ENCODE peak calls at places on chromosomes 1 and 21, in five cellular contexts. One of them, this sample, is unnamed.

GRCh38 chr1:37691497-37692077 is 729 bp upstream of the CDCA8 start:
- DNase-seq in OCI-LY7: peak
- DNase-seq in A549: peak
- DNase-seq in tibial artery: peak
- DNase-seq in cardiac muscle cell: peak
- DNase-seq in this sample: peak

GRCh38 chr21:35686156-35686555 is 374.2 kb downstream of the SETD4 start:
- DNase-seq in OCI-LY7: no peak
- DNase-seq in A549: no peak
- DNase-seq in tibial artery: no peak
- DNase-seq in cardiac muscle cell: no peak
- DNase-seq in this sample: no peak

GRCh38 chr1:243513726-243514491 is 258.1 kb downstream of the SDCCAG8 start:
- DNase-seq in OCI-LY7: no peak
- DNase-seq in A549: no peak
- DNase-seq in tibial artery: no peak
- DNase-seq in cardiac muscle cell: peak
- DNase-seq in this sample: no peak

GRCh38 chr1:215082532-215083407 is at the start of gene KCNK2:
- DNase-seq in OCI-LY7: no peak
- DNase-seq in A549: no peak
- DNase-seq in tibial artery: peak
- DNase-seq in cardiac muscle cell: peak
- DNase-seq in this sample: no peak

GRCh38 chr1:40265919-40266318 is 7.9 kb downstream of the ZMPSTE24 start:
- DNase-seq in OCI-LY7: no peak
- DNase-seq in A549: no peak
- DNase-seq in tibial artery: no peak
- DNase-seq in cardiac muscle cell: no peak
- DNase-seq in this sample: no peak

GRCh38 chr1:108079550-108079949 is 114.6 kb upstream of the VAV3 start:
- DNase-seq in OCI-LY7: peak
- DNase-seq in A549: no peak
- DNase-seq in tibial artery: no peak
- DNase-seq in cardiac muscle cell: no peak
- DNase-seq in this sample: no peak

GRCh38 chr21:42047821-42048613 is 23.1 kb upstream of the UMODL1 start:
- DNase-seq in OCI-LY7: no peak
- DNase-seq in A549: no peak
- DNase-seq in tibial artery: peak
- DNase-seq in cardiac muscle cell: peak
- DNase-seq in this sample: no peak

GRCh38 chr1:10628685-10629084 is 153.9 kb downstream of the PEX14 start:
- DNase-seq in OCI-LY7: no peak
- DNase-seq in A549: no peak
- DNase-seq in tibial artery: peak
- DNase-seq in cardiac muscle cell: peak
- DNase-seq in this sample: peak

GRCh38 chr1:33429846-33430750 is 797 bp downstream of the PHC2 start:
- DNase-seq in OCI-LY7: no peak
- DNase-seq in A549: peak
- DNase-seq in tibial artery: no peak
- DNase-seq in cardiac muscle cell: peak
- DNase-seq in this sample: no peak

GRCh38 chr1:86197206-86197855 is 40.8 kb upstream of the COL24A1 start:
- DNase-seq in OCI-LY7: no peak
- DNase-seq in A549: no peak
- DNase-seq in tibial artery: no peak
- DNase-seq in cardiac muscle cell: peak
- DNase-seq in this sample: no peak

GRCh38 chr1:21669033-21669286 is 197 bp downstream of the RAP1GAP start:
- DNase-seq in OCI-LY7: no peak
- DNase-seq in A549: no peak
- DNase-seq in tibial artery: no peak
- DNase-seq in cardiac muscle cell: no peak
- DNase-seq in this sample: no peak

GRCh38 chr1:209383907-209384709 is 199.4 kb upstream of the CAMK1G start:
- DNase-seq in OCI-LY7: no peak
- DNase-seq in A549: no peak
- DNase-seq in tibial artery: no peak
- DNase-seq in cardiac muscle cell: no peak
- DNase-seq in this sample: no peak

GRCh38 chr1:90709535-90709934 is 7.6 kb downstream of the BARHL2 start:
- DNase-seq in OCI-LY7: no peak
- DNase-seq in A549: no peak
- DNase-seq in tibial artery: no peak
- DNase-seq in cardiac muscle cell: no peak
- DNase-seq in this sample: no peak

GRCh38 chr1:220770245-220770913 is 16.3 kb upstream of the MTARC1 start:
- DNase-seq in OCI-LY7: no peak
- DNase-seq in A549: no peak
- DNase-seq in tibial artery: no peak
- DNase-seq in cardiac muscle cell: no peak
- DNase-seq in this sample: no peak

GRCh38 chr1:63329621-63330330 is 7.4 kb downstream of the FOXD3 start:
- DNase-seq in OCI-LY7: no peak
- DNase-seq in A549: no peak
- DNase-seq in tibial artery: no peak
- DNase-seq in cardiac muscle cell: no peak
- DNase-seq in this sample: no peak

GRCh38 chr1:15188678-15189077 is 35.1 kb downstream of the TMEM51 start:
- DNase-seq in OCI-LY7: no peak
- DNase-seq in A549: no peak
- DNase-seq in tibial artery: no peak
- DNase-seq in cardiac muscle cell: no peak
- DNase-seq in this sample: no peak

GRCh38 chr1:15186846-15187151 is 33.3 kb downstream of the TMEM51 start:
- DNase-seq in OCI-LY7: no peak
- DNase-seq in A549: no peak
- DNase-seq in tibial artery: no peak
- DNase-seq in cardiac muscle cell: no peak
- DNase-seq in this sample: no peak

GRCh38 chr1:15189692-15190321 is 36.3 kb downstream of the TMEM51 start:
- DNase-seq in OCI-LY7: no peak
- DNase-seq in A549: no peak
- DNase-seq in tibial artery: no peak
- DNase-seq in cardiac muscle cell: no peak
- DNase-seq in this sample: no peak

GRCh38 chr1:15187175-15187810 is 33.7 kb downstream of the TMEM51 start:
- DNase-seq in OCI-LY7: no peak
- DNase-seq in A549: no peak
- DNase-seq in tibial artery: no peak
- DNase-seq in cardiac muscle cell: no peak
- DNase-seq in this sample: no peak

DNA sequence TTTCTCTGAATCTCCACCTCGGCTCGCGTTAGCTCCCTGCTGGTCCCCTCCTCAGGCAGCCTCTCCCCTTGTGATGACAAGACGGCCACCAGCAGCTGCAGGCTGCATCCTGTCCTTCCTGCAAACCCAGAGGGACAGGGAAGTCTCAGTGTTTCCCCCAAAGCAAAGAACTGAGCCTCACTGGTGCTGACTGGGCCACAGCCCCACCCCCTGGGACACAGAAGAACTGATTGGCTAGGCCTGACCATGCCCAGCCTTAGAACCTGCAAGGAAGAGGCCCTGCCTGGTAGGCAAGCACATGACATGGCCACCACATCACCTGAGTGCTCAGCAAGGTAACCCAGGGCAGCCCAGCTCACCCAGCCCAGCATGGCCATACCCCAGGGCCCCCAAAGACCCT is 34.6 kb downstream of the TMEM51 start:
- DNase-seq in OCI-LY7: no peak
- DNase-seq in A549: no peak
- DNase-seq in tibial artery: no peak
- DNase-seq in cardiac muscle cell: no peak
- DNase-seq in this sample: no peak
- H3K27ac ChIP-seq in OCI-LY7: no peak
- H3K27ac ChIP-seq in A549: peak
- H3K27ac ChIP-seq in tibial artery: no peak
- H3K27ac ChIP-seq in cardiac muscle cell: no peak
- H3K27ac ChIP-seq in this sample: peak

GRCh38 chr1:181135462-181135781 is 46.9 kb downstream of the IER5 start:
- DNase-seq in OCI-LY7: peak
- DNase-seq in A549: no peak
- DNase-seq in tibial artery: peak
- DNase-seq in cardiac muscle cell: peak
- DNase-seq in this sample: no peak
- TF ChIP-seq CTCF in OCI-LY7: peak
- TF ChIP-seq CTCF in A549: peak
- TF ChIP-seq CTCF in tibial artery: no peak
- TF ChIP-seq CTCF in cardiac muscle cell: peak
- TF ChIP-seq CTCF in this sample: no peak

DNA sequence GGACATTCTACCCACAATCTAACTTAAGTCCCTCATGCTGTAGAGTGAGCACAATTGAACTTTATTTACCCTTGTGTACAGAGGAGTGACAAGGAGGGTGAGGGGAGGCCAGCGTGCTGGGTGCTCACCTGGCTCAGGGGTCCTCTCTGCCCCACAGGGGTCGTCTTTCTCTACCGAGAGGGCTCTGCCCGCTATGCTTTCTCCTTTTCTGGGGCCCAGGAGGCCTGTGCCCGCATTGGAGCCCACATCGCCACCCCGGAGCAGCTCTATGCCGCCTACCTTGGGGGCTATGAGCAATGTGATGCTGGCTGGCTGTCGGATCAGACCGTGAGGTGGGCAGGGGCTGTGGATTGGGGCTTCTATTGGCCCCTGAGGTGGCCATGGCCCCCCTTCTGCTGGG is 5.4 kb downstream of the BCAN start:
- DNase-seq in OCI-LY7: no peak
- DNase-seq in A549: no peak
- DNase-seq in tibial artery: no peak
- DNase-seq in cardiac muscle cell: no peak
- DNase-seq in this sample: no peak
- H3K27ac ChIP-seq in OCI-LY7: no peak
- H3K27ac ChIP-seq in A549: no peak
- H3K27ac ChIP-seq in tibial artery: no peak
- H3K27ac ChIP-seq in cardiac muscle cell: no peak
- H3K27ac ChIP-seq in this sample: no peak

DNA sequence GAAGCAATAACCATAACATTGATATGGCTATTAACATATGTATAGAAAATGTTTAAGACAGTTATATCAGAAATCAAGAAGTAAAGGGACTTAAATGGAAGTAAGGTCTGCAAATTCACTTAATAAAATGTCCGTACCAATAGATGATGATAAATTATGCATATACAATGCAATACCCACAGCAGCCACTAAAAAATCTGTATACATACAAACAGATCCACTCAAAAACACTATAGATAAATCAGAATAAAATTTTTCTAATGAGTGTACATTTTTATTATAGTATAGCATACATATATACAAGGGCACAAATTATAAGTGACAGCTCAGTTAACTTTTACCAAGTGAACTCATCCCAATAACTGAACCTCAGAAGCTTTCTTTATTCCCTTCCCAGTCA is 6.0 kb downstream of the LORICRIN start:
- DNase-seq in OCI-LY7: no peak
- DNase-seq in A549: no peak
- DNase-seq in tibial artery: no peak
- DNase-seq in cardiac muscle cell: no peak
- DNase-seq in this sample: no peak
- TF ChIP-seq CTCF in OCI-LY7: peak
- TF ChIP-seq CTCF in A549: no peak
- TF ChIP-seq CTCF in tibial artery: no peak
- TF ChIP-seq CTCF in cardiac muscle cell: no peak
- TF ChIP-seq CTCF in this sample: no peak

GRCh38 chr1:180510882-180511281 is 8.5 kb upstream of the ACBD6 start:
- DNase-seq in OCI-LY7: no peak
- DNase-seq in A549: no peak
- DNase-seq in tibial artery: no peak
- DNase-seq in cardiac muscle cell: no peak
- DNase-seq in this sample: no peak

GRCh38 chr1:180504186-180504585 is 1.8 kb upstream of the ACBD6 start:
- DNase-seq in OCI-LY7: no peak
- DNase-seq in A549: no peak
- DNase-seq in tibial artery: no peak
- DNase-seq in cardiac muscle cell: no peak
- DNase-seq in this sample: no peak

GRCh38 chr1:180505732-180506335 is 3.5 kb upstream of the ACBD6 start:
- DNase-seq in OCI-LY7: no peak
- DNase-seq in A549: no peak
- DNase-seq in tibial artery: no peak
- DNase-seq in cardiac muscle cell: no peak
- DNase-seq in this sample: no peak

GRCh38 chr1:180508725-180509097 is 6.3 kb upstream of the ACBD6 start:
- DNase-seq in OCI-LY7: no peak
- DNase-seq in A549: no peak
- DNase-seq in tibial artery: no peak
- DNase-seq in cardiac muscle cell: no peak
- DNase-seq in this sample: no peak

DNA sequence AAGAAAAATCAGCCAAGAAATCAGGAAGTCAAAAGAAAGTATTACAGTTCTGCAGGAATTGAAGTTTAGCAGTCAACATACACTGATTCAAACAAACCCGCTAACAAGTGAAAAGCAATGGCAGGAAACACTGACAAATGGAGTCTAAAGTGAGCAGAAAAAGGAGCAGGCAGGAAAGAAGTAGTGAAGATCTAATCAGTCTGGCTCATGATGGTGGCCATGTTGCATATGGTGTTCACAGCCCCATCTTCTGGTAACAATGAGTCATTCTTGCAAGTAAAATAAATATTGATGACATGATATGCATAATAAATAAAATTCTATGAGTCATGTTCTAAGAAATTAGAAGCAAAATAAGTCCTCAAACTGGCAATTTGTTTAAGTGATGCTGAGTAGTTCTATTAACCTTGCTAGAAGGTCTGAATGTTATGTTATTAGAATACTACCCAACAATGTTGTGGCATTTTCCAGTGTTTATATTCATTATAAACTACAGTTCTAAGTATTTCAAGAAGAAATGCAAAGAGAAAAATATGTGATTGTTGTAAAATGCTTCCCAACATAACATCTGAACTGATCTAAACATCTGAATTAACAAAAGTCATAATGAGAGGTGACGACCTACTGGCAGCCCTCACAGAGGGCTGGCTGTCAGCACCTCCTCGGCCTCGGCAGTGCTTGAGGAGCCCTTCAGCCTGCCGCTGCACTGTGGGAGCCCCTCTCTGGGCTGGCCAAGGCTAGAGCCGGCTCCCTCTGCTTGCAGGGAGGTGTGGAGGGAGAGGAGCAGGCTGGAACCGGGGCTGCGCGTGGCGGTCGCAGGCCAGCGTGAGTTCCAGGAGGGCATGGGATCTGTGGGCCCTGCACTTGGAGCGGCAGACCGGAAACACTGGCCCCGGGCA is 5.7 kb upstream of the ACBD6 start:
- DNase-seq in OCI-LY7: no peak
- DNase-seq in A549: no peak
- DNase-seq in tibial artery: no peak
- DNase-seq in cardiac muscle cell: peak
- DNase-seq in this sample: no peak
- H3K27ac ChIP-seq in OCI-LY7: no peak
- H3K27ac ChIP-seq in A549: no peak
- H3K27ac ChIP-seq in tibial artery: no peak
- H3K27ac ChIP-seq in cardiac muscle cell: no peak
- H3K27ac ChIP-seq in this sample: no peak